ENCODE peak calls at places on chromosomes 3 and 15, in seven cellular contexts. I is left ventricle myocardium inferior, L is PC-3, D is breast epithelium, W is upper lobe of right lung, M is psoas muscle, P is Peyer's patch. J is an unnamed sample. For H3K9me3, the result is how much of the 10 kb centered on the place peaks cover.

GRCh38 chr3:51703776-51704510 is 2.9 kb upstream of the GRM2 start:
- DNase-seq in I (peak), L (no peak), D (no peak), W (peak), M (peak), P (no peak), J (no peak)

GRCh38 chr3:30368978-30369377 is 237.4 kb upstream of the TGFBR2 start:
- DNase-seq in I (no peak), L (peak), D (no peak), W (no peak), M (no peak), P (no peak), J (no peak)

GRCh38 chr15:99076555-99077308 is 28.1 kb upstream of the SYNM start:
- DNase-seq in I (peak), L (peak), D (peak), W (peak), M (peak), P (peak), J (peak)

GRCh38 chr3:152093901-152094300 is 174.8 kb upstream of the MBNL1 start:
- DNase-seq in I (no peak), L (no peak), D (no peak), W (no peak), M (no peak), P (no peak), J (no peak)

GRCh38 chr3:104982130-104982529 is 384.6 kb upstream of the ALCAM start:
- DNase-seq in I (no peak), L (no peak), D (no peak), W (no peak), M (no peak), P (no peak), J (no peak)

GRCh38 chr3:16426665-16427064 is 86.8 kb downstream of the RFTN1 start:
- DNase-seq in I (no peak), L (no peak), D (no peak), W (no peak), M (no peak), P (no peak), J (no peak)

GRCh38 chr3:58585005-58585786 is 8.0 kb upstream of the FAM107A start:
- DNase-seq in I (peak), L (peak), D (peak), W (peak), M (peak), P (peak), J (no peak)

GRCh38 chr3:185537369-185537970 is 14.9 kb downstream of the LIPH start:
- DNase-seq in I (peak), L (peak), D (no peak), W (no peak), M (peak), P (peak), J (no peak)

GRCh38 chr3:59006791-59007517 is 42.9 kb downstream of the CFAP20DC start:
- DNase-seq in I (peak), L (no peak), D (no peak), W (no peak), M (peak), P (no peak), J (no peak)

GRCh38 chr3:133442518-133442917 is 42.7 kb downstream of the BFSP2 start:
- DNase-seq in I (no peak), L (no peak), D (no peak), W (no peak), M (no peak), P (no peak), J (no peak)
- H3K27ac ChIP-seq in I (no peak), L (no peak), D (no peak), W (no peak), M (no peak), P (peak), J (no peak)

GRCh38 chr15:25240461-25241021 is 198.3 kb downstream of the UBE3A start:
- DNase-seq in I (peak), L (no peak), D (peak), W (peak), M (peak), P (no peak), J (no peak)

GRCh38 chr15:25237291-25237978 is 201.4 kb downstream of the UBE3A start:
- DNase-seq in I (no peak), L (no peak), D (no peak), W (peak), M (no peak), P (no peak), J (no peak)

GRCh38 chr15:25238126-25238525 is 200.7 kb downstream of the UBE3A start:
- DNase-seq in I (peak), L (no peak), D (no peak), W (peak), M (peak), P (no peak), J (no peak)

GRCh38 chr15:25239471-25240345 is 199.1 kb downstream of the UBE3A start:
- DNase-seq in I (no peak), L (no peak), D (peak), W (peak), M (peak), P (no peak), J (no peak)

GRCh38 chr15:25238716-25239470 is 199.9 kb downstream of the UBE3A start:
- DNase-seq in I (peak), L (no peak), D (peak), W (peak), M (peak), P (no peak), J (no peak)
- H3K9me3 ChIP-seq in I (under half), L (under half), D (half or more), W (under half), M (under half), P (under half), J (under half)

DNA sequence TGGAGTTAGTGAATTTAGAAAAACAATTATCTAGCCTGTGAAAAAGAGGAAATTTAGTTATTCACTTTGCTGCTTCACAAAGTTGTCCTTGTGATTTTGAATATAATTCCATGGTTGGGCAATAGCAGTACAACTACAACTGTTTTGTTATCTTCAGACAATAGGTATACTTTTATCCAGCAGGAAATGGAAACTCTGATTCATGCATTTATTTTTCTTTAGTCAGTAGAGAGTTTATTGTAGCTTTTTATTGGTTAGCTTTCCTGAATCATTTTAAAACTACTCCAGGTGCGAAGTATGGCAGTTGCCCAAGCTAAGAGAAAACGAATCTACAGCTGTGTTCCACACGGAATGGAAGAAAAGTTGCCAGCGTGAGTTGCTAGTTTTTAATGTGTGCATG is 80.3 kb downstream of the TM4SF4 start:
- DNase-seq in I (no peak), L (peak), D (no peak), W (no peak), M (no peak), P (no peak), J (no peak)
- H3K27ac ChIP-seq in I (peak), L (peak), D (peak), W (no peak), M (peak), P (no peak), J (no peak)

DNA sequence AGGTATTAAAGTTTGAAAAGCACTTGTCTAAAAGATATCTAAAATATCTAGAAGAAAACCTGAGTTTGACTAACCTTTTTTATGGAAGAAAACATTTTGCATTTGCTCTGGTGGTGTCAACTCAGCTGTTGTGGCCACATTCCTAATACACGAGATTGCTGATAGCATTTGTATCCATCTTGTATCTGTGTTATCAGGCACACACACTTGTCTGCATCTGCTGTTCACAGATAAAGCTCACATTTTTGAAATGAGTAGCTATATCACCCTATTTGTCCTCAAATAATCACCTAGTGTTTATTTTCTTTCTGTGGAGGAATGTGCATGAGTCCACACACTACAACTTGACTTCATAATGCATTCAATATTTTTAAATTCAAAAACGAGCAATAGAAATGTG is 632.3 kb upstream of the NR2F2 start:
- DNase-seq in I (no peak), L (no peak), D (no peak), W (no peak), M (no peak), P (no peak), J (no peak)
- H3K9me3 ChIP-seq in I (half or more), L (under half), D (half or more), W (under half), M (under half), P (under half), J (under half)

GRCh38 chr3:12578742-12579141 is 21.9 kb downstream of the MKRN2 start:
- DNase-seq in I (no peak), L (no peak), D (no peak), W (no peak), M (no peak), P (no peak), J (no peak)

GRCh38 chr3:12582730-12583129 is 25.8 kb downstream of the MKRN2 start:
- DNase-seq in I (no peak), L (no peak), D (no peak), W (no peak), M (no peak), P (no peak), J (no peak)

GRCh38 chr3:12577379-12577778 is 20.5 kb downstream of the MKRN2 start:
- DNase-seq in I (no peak), L (no peak), D (no peak), W (no peak), M (no peak), P (no peak), J (no peak)

GRCh38 chr3:12579456-12579855 is 22.6 kb downstream of the MKRN2 start:
- DNase-seq in I (no peak), L (no peak), D (no peak), W (no peak), M (no peak), P (no peak), J (no peak)

GRCh38 chr3:12579919-12580318 is 23.0 kb downstream of the MKRN2 start:
- DNase-seq in I (no peak), L (no peak), D (no peak), W (no peak), M (no peak), P (no peak), J (no peak)
- H3K27ac ChIP-seq in I (peak), L (peak), D (no peak), W (peak), M (no peak), P (no peak), J (no peak)

DNA sequence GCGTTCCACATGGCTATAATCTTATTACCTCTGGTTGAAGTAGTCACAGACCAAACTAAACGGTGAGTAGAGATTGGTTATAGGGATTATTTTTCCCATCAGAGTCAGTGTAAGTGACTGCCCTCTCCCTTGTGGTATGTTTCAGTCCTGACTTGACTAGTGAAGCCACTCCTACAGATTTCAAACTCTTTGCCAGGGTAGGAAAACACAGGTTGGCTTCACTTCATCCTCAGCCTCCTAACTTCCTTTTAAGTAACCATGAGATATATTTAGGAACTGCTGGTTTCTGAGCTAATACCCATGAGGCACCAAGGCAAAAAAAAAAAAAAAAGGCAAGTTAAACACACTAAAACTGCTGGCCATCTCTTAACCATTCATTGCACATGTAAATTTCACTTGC is 349.2 kb upstream of the MCTP2 start:
- DNase-seq in I (no peak), L (no peak), D (no peak), W (no peak), M (no peak), P (no peak), J (no peak)
- H3K9me3 ChIP-seq in I (under half), L (under half), D (under half), W (under half), M (under half), P (under half), J (under half)

DNA sequence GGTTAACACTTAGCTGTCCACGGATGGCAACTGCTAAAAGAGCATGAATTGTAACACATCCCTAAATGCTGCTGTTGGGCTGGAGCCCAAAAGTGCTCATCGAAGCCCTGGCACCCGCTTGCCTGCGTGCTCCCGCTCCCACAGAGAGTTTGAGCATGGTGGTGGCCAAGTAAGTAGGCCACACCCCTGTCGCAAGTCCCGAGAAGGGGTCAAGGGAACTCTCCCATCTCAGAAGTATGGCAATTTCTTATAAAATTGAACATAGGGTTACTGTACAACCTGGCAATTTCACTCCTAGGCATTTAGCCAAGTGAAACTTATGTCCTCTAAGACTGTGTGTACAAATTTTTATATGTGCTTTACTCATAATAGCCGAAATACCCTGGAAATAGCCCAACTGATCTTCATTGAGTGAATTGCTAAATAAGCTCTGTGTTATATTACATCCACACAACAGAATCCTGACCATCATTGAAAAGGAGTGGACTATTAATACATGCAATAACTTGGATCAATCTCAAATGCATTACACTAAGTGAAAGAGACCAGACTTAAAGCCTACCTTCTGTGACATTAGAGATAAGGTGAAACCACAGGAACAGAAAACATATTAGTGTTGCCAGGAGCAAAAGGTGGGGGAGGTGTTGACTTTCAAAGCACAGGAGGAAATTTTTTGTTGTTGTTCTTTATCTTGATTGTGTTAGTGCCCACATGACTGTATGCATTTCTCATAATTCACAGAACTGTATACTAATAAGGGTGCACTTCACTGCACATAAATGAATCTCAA is 1.5 kb upstream of the GCSAM start:
- DNase-seq in I (no peak), L (peak), D (no peak), W (no peak), M (no peak), P (no peak), J (no peak)
- H3K27ac ChIP-seq in I (no peak), L (no peak), D (no peak), W (no peak), M (no peak), P (peak), J (no peak)

GRCh38 chr3:138542977-138543376 is 51.1 kb downstream of the CEP70 start:
- DNase-seq in I (no peak), L (no peak), D (no peak), W (no peak), M (no peak), P (no peak), J (no peak)
- H3K9me3 ChIP-seq in I (half or more), L (under half), D (half or more), W (under half), M (under half), P (under half), J (under half)

J was measured in iPS DF 6.9.